ENCODE peak calls at places on chromosomes 2 and 18, in eight cellular contexts. V, H, S, Z, M, T, Q and A are unnamed samples.
A peak's percentile ranks its signal among the peaks of the same experiment; 100 is the strongest.

GRCh38 chr2:118970396-118971135 is 28.6 kb downstream of the MARCO start:
- DNase-seq in V (no peak), H (peak; percentile 49), S (no peak), Z (no peak), M (no peak), T (no peak), Q (peak; percentile 77), A (peak; percentile 77)

GRCh38 chr2:209556354-209556961 is 132.6 kb downstream of the MAP2 start:
- DNase-seq in V (no peak), H (peak; percentile 40), S (peak; percentile 82), Z (no peak), M (peak; percentile 39), T (no peak), Q (no peak), A (peak; percentile 62)

GRCh38 chr2:229252280-229252679 is 18.8 kb downstream of the PID1 start:
- DNase-seq in V (no peak), H (no peak), S (no peak), Z (no peak), M (no peak), T (no peak), Q (no peak), A (no peak)

GRCh38 chr18:26614374-26614773 is 66.0 kb upstream of the KCTD1 start:
- DNase-seq in V (no peak), H (no peak), S (no peak), Z (no peak), M (no peak), T (no peak), Q (no peak), A (no peak)

GRCh38 chr2:197911667-197912066 is 107.3 kb downstream of the PLCL1 start:
- DNase-seq in V (no peak), H (no peak), S (no peak), Z (no peak), M (no peak), T (no peak), Q (no peak), A (no peak)

GRCh38 chr2:186991766-186992417 is 142.9 kb upstream of the ZSWIM2 start:
- DNase-seq in V (no peak), H (no peak), S (peak; percentile 39), Z (no peak), M (no peak), T (no peak), Q (no peak), A (no peak)

GRCh38 chr2:110101280-110101844 is 14.3 kb downstream of the MALL start:
- DNase-seq in V (peak; percentile 92), H (peak; percentile 100), S (peak; percentile 100), Z (no peak), M (no peak), T (peak; percentile 63), Q (peak; percentile 92), A (peak; percentile 99)

GRCh38 chr2:147081826-147082225 is 763.0 kb upstream of the ACVR2A start:
- DNase-seq in V (no peak), H (no peak), S (no peak), Z (no peak), M (no peak), T (no peak), Q (no peak), A (no peak)

GRCh38 chr2:218031771-218032257 is 29.0 kb upstream of the TNS1 start:
- DNase-seq in V (peak; percentile 68), H (peak; percentile 29), S (no peak), Z (no peak), M (no peak), T (no peak), Q (no peak), A (peak; percentile 20)

GRCh38 chr2:239349448-239350135 is 51.2 kb downstream of the HDAC4 start:
- DNase-seq in V (no peak), H (peak; percentile 84), S (no peak), Z (no peak), M (no peak), T (no peak), Q (peak; percentile 73), A (peak; percentile 68)

GRCh38 chr2:229815858-229816257 is 101.5 kb upstream of the DNER start:
- DNase-seq in V (no peak), H (peak; percentile 68), S (peak; percentile 51), Z (no peak), M (no peak), T (no peak), Q (no peak), A (peak; percentile 25)

GRCh38 chr2:120731175-120731574 is 4.5 kb upstream of the GLI2 start:
- DNase-seq in V (no peak), H (no peak), S (no peak), Z (no peak), M (no peak), T (no peak), Q (no peak), A (no peak)

GRCh38 chr2:50863218-50863617 is 168.7 kb downstream of the NRXN1 start:
- DNase-seq in V (no peak), H (no peak), S (no peak), Z (no peak), M (no peak), T (no peak), Q (no peak), A (no peak)

GRCh38 chr2:157404363-157404762 is 39.5 kb downstream of the CYTIP start:
- DNase-seq in V (no peak), H (peak; percentile 87), S (no peak), Z (no peak), M (peak; percentile 87), T (no peak), Q (no peak), A (no peak)

GRCh38 chr18:34834897-34835296 is 124.8 kb downstream of the DTNA start:
- DNase-seq in V (no peak), H (no peak), S (peak; percentile 9), Z (no peak), M (peak; percentile 27), T (no peak), Q (no peak), A (no peak)

GRCh38 chr2:150144546-150145305 is 342.7 kb downstream of the RND3 start:
- DNase-seq in V (no peak), H (no peak), S (no peak), Z (no peak), M (no peak), T (no peak), Q (no peak), A (no peak)

GRCh38 chr2:63840081-63840784 is 1.5 kb upstream of the UGP2 start:
- DNase-seq in V (no peak), H (no peak), S (no peak), Z (no peak), M (peak; percentile 40), T (no peak), Q (no peak), A (no peak)

DNA sequence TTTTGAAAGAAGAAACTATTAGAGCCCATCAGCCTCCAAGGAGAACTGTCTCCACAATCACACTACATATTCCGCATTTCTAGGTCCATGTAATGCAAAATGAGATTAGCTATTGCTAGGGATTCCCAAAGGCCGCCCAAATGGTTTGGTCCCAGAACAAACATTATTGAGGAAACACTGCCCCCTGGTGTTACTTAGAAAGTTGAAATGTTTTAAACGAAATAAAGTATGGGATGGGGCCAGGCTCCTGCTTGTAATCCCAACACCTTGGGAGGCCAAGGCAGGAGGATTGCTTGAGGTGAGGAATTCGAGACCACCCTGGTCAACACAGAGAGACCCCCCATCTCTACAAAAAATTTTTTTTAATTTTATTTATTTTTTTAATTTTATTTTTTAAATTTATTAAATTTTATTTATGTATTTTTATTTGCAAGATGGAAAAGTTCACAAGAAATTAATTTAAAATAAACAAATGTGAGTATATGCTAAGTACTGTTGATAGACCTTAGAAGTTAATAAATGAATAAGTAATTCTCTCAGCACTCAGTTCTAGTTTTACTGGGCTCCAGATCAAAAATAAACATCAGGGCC is 5.5 kb downstream of the NHEJ1 start:
- DNase-seq in V (no peak), H (peak; percentile 54), S (peak; percentile 85), Z (no peak), M (peak; percentile 73), T (peak; percentile 46), Q (no peak), A (peak; percentile 89)
- TF ChIP-seq CTCF in V (peak; percentile 49), H (peak; percentile 61), S (peak; percentile 41), Z (peak; percentile 77), M (peak; percentile 36), T (peak; percentile 88), Q (peak; percentile 62), A (peak; percentile 43)

GRCh38 chr2:74104839-74105238 is 42.9 kb downstream of the BOLA3 start:
- DNase-seq in V (no peak), H (no peak), S (peak; percentile 26), Z (no peak), M (no peak), T (no peak), Q (no peak), A (no peak)
- TF ChIP-seq CTCF in V (no peak), H (peak; percentile 7), S (peak; percentile 22), Z (no peak), M (peak; percentile 5), T (no peak), Q (no peak), A (peak; percentile 10)

DNA sequence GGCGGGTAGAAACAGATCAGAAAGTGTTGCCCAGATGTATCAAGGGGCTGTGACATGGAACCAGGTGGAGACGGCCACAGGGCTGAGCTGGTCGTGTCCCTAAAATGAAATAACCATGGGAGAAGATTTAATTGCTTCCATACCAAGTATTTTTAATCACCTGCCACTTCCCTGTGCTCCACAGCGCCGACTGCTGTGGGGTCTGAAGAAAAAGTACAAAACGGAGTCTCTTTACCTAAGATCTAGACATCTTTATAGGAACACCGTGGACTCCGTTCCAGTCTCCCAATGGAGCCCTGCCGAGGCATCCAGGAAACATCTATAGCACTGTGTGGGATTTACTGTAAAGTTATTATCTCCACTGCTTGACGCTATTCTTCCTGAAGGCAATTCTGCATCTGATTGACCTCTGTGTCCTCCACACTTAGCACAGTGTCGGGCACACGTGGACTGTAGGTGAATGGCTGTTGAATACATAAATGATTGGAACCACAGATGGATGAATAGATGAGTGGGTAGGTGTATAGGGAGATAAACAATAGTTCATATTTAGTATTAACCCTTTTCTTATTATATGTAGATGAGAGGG is 21.6 kb upstream of the GYPC start:
- DNase-seq in V (no peak), H (no peak), S (peak; percentile 29), Z (no peak), M (peak; percentile 51), T (peak; percentile 51), Q (no peak), A (peak; percentile 22)
- TF ChIP-seq CTCF in V (peak; percentile 28), H (peak; percentile 42), S (peak; percentile 58), Z (no peak), M (peak; percentile 60), T (peak; percentile 52), Q (no peak), A (peak; percentile 48)

GRCh38 chr18:59646228-59646945 is 50.8 kb downstream of the CCBE1 start:
- DNase-seq in V (no peak), H (no peak), S (no peak), Z (no peak), M (no peak), T (no peak), Q (no peak), A (no peak)
- TF ChIP-seq CTCF in V (no peak), H (no peak), S (no peak), Z (no peak), M (peak; percentile 9), T (no peak), Q (no peak), A (no peak)